ENCODE peak calls at places on chromosomes 1 and 21, in ten cellular contexts. L is heart left ventricle, K is adipocyte, I is brain microvascular endothelial cell, G is neuronal stem cell, Y is lower leg skin, C is A549, U is aorta, J is cardiac fibroblast, S is foreskin fibroblast. Q is an unnamed sample.

GRCh38 chr1:64686828-64687724 is 57.8 kb upstream of the RAVER2 start:
- DNase-seq in U (no peak), G (peak), L (no peak), C (peak), J (peak), S (peak), K (peak), I (peak), Y (no peak), Q (no peak)

GRCh38 chr1:161962094-161962887 is 61.4 kb downstream of the OLFML2B start:
- DNase-seq in C (no peak), S (peak), U (no peak), L (no peak), K (peak), I (peak), G (no peak), J (peak), Y (no peak), Q (no peak)

GRCh38 chr1:175884369-175884768 is 141.0 kb upstream of the TNR start:
- DNase-seq in G (no peak), L (no peak), S (no peak), U (no peak), Y (no peak), J (no peak), I (no peak), K (no peak), C (no peak), Q (no peak)

GRCh38 chr1:43994794-43995790 is 3.7 kb downstream of the CCDC24 start:
- DNase-seq in U (no peak), C (peak), S (peak), L (no peak), K (peak), Y (no peak), G (no peak), J (peak), I (no peak), Q (no peak)

GRCh38 chr1:224528900-224529299 is 87.2 kb upstream of the CNIH3 start:
- DNase-seq in U (no peak), C (peak), L (no peak), Y (no peak), J (peak), I (peak), G (no peak), K (peak), S (peak), Q (no peak)

GRCh38 chr1:155681776-155682175 is 6.8 kb downstream of the YY1AP1 start:
- DNase-seq in J (no peak), Y (no peak), S (no peak), K (no peak), L (no peak), C (no peak), U (no peak), G (no peak), I (no peak), Q (no peak)

GRCh38 chr21:38531142-38531541 is 32.9 kb upstream of the ERG start:
- DNase-seq in G (no peak), U (no peak), I (no peak), L (no peak), Y (no peak), J (no peak), K (peak), C (no peak), S (no peak), Q (no peak)

GRCh38 chr1:225426395-225427248 is 1.2 kb downstream of the LBR start:
- DNase-seq in L (peak), J (peak), Y (no peak), C (peak), G (no peak), K (peak), I (no peak), S (peak), U (no peak), Q (no peak)

GRCh38 chr1:23344987-23345472 is 946 bp upstream of the HNRNPR start:
- DNase-seq in J (no peak), S (peak), I (no peak), L (no peak), C (no peak), G (no peak), Y (no peak), U (no peak), K (no peak), Q (peak)

GRCh38 chr1:236021424-236022135 is 43.3 kb downstream of the NID1 start:
- DNase-seq in S (peak), U (no peak), C (no peak), L (no peak), Y (no peak), K (peak), I (no peak), J (no peak), G (peak), Q (no peak)

GRCh38 chr1:205676597-205676996 is 3.7 kb downstream of the SLC45A3 start:
- DNase-seq in J (no peak), K (no peak), Y (no peak), C (no peak), L (no peak), I (no peak), U (no peak), G (no peak), S (no peak), Q (no peak)

GRCh38 chr1:24928631-24929090 is 1.4 kb downstream of the RUNX3 start:
- DNase-seq in C (no peak), I (no peak), U (no peak), G (peak), Y (no peak), K (peak), J (no peak), L (no peak), S (no peak), Q (no peak)

GRCh38 chr21:19400223-19400770 is 996.7 kb upstream of the TMPRSS15 start:
- DNase-seq in L (no peak), Y (no peak), I (no peak), C (no peak), U (no peak), S (no peak), J (no peak), G (no peak), K (no peak), Q (no peak)

GRCh38 chr21:37263827-37264226 is 3.3 kb downstream of the VPS26C start:
- DNase-seq in I (peak), L (no peak), U (no peak), Y (no peak), J (peak), C (no peak), G (no peak), K (no peak), S (peak), Q (no peak)

GRCh38 chr1:67850611-67851075 is 17.4 kb upstream of the GNG12 start:
- DNase-seq in S (peak), I (peak), K (peak), U (peak), L (peak), Y (peak), G (no peak), C (peak), J (peak), Q (peak)

GRCh38 chr21:44539991-44540666 is at the start of gene KRTAP10-1:
- DNase-seq in U (no peak), I (no peak), K (no peak), L (no peak), S (no peak), J (no peak), G (no peak), Y (peak), C (no peak), Q (no peak)

DNA sequence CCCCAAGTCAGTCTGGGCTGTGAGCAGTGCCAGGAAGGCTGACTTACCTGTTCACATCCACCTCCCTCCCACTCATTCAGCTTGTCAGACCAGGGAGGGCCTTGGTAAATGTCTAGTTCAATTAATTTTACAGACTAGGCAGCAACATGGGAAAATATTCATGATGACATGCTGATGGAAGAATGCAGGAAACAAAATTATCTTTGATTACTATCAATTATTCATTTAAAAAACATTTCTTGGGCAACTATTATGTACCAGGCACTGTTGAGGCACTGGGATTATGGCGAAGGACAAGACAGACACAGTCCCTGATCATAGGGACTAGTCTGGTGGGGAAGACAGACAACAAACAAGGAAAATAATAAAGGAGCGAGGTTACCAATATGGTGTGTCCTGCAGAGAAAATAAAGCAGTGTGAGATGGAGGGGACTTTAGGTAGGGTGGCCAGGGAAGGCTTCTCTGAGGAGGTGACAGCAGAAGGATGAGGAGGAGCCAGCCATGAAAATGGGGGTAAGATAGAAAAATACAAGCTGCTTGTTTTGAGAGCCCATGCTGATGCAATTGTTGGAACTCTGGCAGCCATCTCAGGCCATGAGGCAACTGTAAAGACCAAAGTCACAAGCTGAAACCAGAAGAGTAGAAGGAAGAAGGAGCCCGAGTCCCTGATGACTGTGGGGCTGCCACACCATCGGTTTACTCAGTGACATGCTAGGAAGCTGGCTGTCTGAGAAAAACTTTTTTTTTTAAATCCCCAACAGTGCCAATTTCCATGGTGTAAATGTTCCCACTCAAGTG is 14.0 kb downstream of the TRIM62 start:
- DNase-seq in U (no peak), J (no peak), C (no peak), L (no peak), K (no peak), Y (no peak), G (no peak), S (no peak), I (no peak), Q (no peak)
- H3K4me3 ChIP-seq in U (no peak), J (no peak), C (no peak), L (no peak), K (no peak), Y (no peak), G (no peak), S (no peak), I (no peak), Q (no peak)

GRCh38 chr1:183024352-183025337 is 1.4 kb downstream of the LAMC1 start:
- DNase-seq in G (peak), I (no peak), Y (no peak), L (no peak), J (peak), K (peak), U (no peak), C (no peak), S (peak), Q (no peak)

GRCh38 chr1:183027031-183027430 is 3.8 kb downstream of the LAMC1 start:
- DNase-seq in G (no peak), L (no peak), Y (no peak), C (no peak), S (no peak), K (no peak), I (no peak), J (no peak), U (no peak), Q (no peak)

GRCh38 chr1:183027791-183028190 is 4.6 kb downstream of the LAMC1 start:
- DNase-seq in G (no peak), J (no peak), U (no peak), L (no peak), Y (no peak), K (peak), S (no peak), I (no peak), C (no peak), Q (no peak)

GRCh38 chr1:183023601-183024351 is 556 bp downstream of the LAMC1 start:
- DNase-seq in L (peak), Y (peak), J (peak), I (no peak), U (peak), S (peak), C (peak), K (peak), G (peak), Q (peak)

GRCh38 chr1:183025782-183026774 is 2.9 kb downstream of the LAMC1 start:
- DNase-seq in L (no peak), C (no peak), J (peak), Y (no peak), U (no peak), I (no peak), S (peak), K (peak), G (no peak), Q (no peak)
- H3K4me3 ChIP-seq in L (no peak), C (peak), J (peak), Y (no peak), U (peak), I (peak), S (peak), K (peak), G (peak), Q (peak)

GRCh38 chr1:31423418-31423947 is 10.5 kb downstream of the SERINC2 start:
- DNase-seq in L (no peak), K (no peak), Y (no peak), G (no peak), U (no peak), S (no peak), I (no peak), C (no peak), J (no peak), Q (no peak)

GRCh38 chr1:31420716-31421115 is 7.7 kb downstream of the SERINC2 start:
- DNase-seq in K (no peak), J (no peak), U (no peak), C (no peak), Y (no peak), L (no peak), G (no peak), S (no peak), I (no peak), Q (no peak)

GRCh38 chr1:31421404-31422040 is 8.5 kb downstream of the SERINC2 start:
- DNase-seq in Y (no peak), J (no peak), L (no peak), U (no peak), S (peak), K (peak), G (peak), I (peak), C (peak), Q (no peak)

GRCh38 chr1:31424568-31424967 is 11.6 kb downstream of the SERINC2 start:
- DNase-seq in I (no peak), Y (no peak), C (no peak), U (no peak), S (no peak), K (no peak), J (no peak), L (no peak), G (no peak), Q (no peak)

DNA sequence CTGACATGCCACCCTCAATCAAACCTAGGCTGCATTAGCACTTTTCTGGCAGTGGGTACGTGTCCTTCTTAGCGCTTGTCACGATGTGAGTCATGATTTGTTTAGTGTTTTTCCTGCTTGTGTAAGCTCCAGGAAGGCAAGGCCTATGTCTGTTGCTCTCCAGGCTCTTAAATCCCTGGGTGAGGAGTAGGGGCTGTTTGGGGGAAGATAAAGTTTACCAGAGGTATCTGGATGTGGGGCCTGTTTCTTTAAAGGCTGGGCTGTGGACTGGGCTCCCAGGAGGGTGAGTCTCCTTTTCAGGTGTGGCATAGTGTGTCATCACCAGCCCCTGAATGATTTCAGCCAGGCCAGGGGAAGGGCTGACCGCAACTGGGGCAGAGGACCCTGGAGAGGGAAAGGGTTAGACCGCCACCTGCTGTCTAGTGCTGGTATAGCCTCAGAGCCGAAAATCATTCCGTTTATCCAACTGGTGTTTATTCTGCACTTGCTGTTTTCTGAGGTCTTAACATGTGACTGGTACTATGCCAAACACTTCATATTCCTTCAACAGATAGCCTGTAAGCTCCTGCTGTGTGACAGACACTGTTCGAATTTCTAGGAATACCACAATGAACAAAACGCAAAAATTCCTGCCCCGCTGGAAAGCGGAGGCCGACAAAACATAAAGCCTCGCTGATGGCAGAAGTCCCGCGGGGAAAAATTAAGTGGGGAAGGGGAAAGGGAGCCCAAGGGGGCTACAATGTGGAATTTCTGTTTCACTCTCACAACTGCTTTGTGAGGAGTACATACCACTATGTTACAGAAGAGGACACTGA is 9.7 kb downstream of the SERINC2 start:
- DNase-seq in K (peak), C (peak), S (peak), I (peak), L (peak), G (peak), U (peak), Y (peak), J (peak), Q (peak)
- H3K4me3 ChIP-seq in K (no peak), C (no peak), S (no peak), I (no peak), L (no peak), G (no peak), U (no peak), Y (no peak), J (no peak), Q (no peak)

DNA sequence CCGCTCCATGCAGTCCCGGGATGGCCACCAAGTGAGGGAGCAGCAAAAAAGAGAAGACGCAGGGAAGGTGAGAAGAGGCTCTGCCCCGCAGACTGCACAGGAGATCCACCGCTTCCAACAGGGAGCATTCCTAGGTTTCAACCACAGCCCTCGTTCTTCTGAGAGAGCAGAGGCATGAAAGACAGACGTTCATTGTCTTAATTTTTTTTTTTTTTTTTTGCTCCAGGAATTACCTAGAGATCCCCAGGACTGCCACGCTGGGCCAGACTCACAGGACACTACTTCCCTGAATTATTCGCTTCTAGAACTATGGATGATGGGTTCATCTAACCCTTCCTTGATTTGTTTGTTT is 33.2 kb upstream of the VASH2 start:
- DNase-seq in J (no peak), G (no peak), K (no peak), S (no peak), U (no peak), L (no peak), Y (no peak), C (no peak), I (no peak), Q (no peak)
- H3K4me3 ChIP-seq in J (no peak), G (no peak), K (no peak), S (no peak), U (no peak), L (no peak), Y (no peak), C (no peak), I (no peak), Q (no peak)

DNA sequence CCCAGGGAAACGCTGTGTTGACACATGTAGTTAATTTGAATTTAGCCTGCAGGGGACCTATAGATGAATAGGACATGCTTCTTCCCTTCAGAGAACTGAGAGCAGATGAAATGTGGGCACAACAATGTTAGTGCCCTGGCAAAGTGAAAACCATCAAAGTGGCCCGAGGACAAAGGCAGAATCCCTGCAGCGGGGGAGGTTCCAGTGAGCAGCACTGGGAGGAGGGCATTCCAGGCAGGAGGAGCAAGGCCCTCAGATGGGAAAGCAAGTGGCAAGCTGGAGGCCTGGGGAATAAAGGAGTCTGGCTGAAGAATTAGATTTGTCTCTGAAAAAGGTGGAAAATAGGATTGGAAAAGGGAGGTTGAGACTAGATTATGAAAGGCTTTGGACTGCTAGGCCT is 37.3 kb downstream of the C1orf94 start:
- DNase-seq in J (no peak), K (no peak), I (no peak), L (no peak), C (no peak), S (no peak), G (no peak), U (no peak), Y (no peak), Q (no peak)
- H3K4me3 ChIP-seq in J (no peak), K (no peak), I (no peak), L (no peak), C (no peak), S (no peak), G (no peak), U (no peak), Y (no peak), Q (no peak)

GRCh38 chr1:27816921-27817630 is 13.5 kb upstream of the PPP1R8 start:
- DNase-seq in U (no peak), J (peak), K (peak), I (peak), Y (no peak), S (peak), L (no peak), G (no peak), C (peak), Q (no peak)
- H3K4me3 ChIP-seq in U (no peak), J (no peak), K (peak), I (no peak), Y (no peak), S (no peak), L (no peak), G (no peak), C (no peak), Q (no peak)

Q was measured in tibial nerve.